ENCODE peak calls at places on chromosomes 2 and 18, in five cellular contexts. T is H1, U is H9, Y is trophoblast cell, K is neuronal stem cell. Q is an unnamed sample.

GRCh38 chr2:124213977-124214587 is 189.0 kb downstream of the CNTNAP5 start:
- DNase-seq in T (no peak), U (peak; percentile 35), Y (no peak), K (no peak), Q (no peak)

GRCh38 chr2:150169230-150169629 is 318.2 kb downstream of the RND3 start:
- DNase-seq in T (no peak), U (no peak), Y (no peak), K (no peak), Q (peak; percentile 49)

GRCh38 chr18:50277935-50278334 is 3.4 kb downstream of the MBD1 start:
- DNase-seq in T (no peak), U (no peak), Y (peak; percentile 36), K (no peak), Q (peak; percentile 45)

GRCh38 chr18:48803951-48804855 is 146.6 kb downstream of the SMAD7 start:
- DNase-seq in T (no peak), U (peak; percentile 22), Y (no peak), K (no peak), Q (no peak)

GRCh38 chr18:22504251-22504650 is 86.5 kb upstream of the CTAGE1 start:
- DNase-seq in T (no peak), U (no peak), Y (no peak), K (no peak), Q (no peak)

GRCh38 chr2:134314202-134314601 is 60.3 kb downstream of the MGAT5 start:
- DNase-seq in T (no peak), U (no peak), Y (no peak), K (no peak), Q (no peak)

GRCh38 chr2:45851576-45852304 is 200.3 kb downstream of the PRKCE start:
- DNase-seq in T (no peak), U (no peak), Y (no peak), K (no peak), Q (peak; percentile 33)

GRCh38 chr2:1553671-1554295 is 140.5 kb downstream of the TPO start:
- DNase-seq in T (no peak), U (no peak), Y (no peak), K (no peak), Q (peak; percentile 83)

GRCh38 chr2:136325844-136326291 is 207.9 kb upstream of the CXCR4 start:
- DNase-seq in T (no peak), U (no peak), Y (no peak), K (no peak), Q (no peak)

GRCh38 chr2:136323212-136323611 is 205.3 kb upstream of the CXCR4 start:
- DNase-seq in T (no peak), U (no peak), Y (peak; percentile 77), K (no peak), Q (no peak)

GRCh38 chr2:136324966-136325365 is 207.0 kb upstream of the CXCR4 start:
- DNase-seq in T (no peak), U (no peak), Y (peak; percentile 72), K (no peak), Q (no peak)

GRCh38 chr2:136322436-136322835 is 204.5 kb upstream of the CXCR4 start:
- DNase-seq in T (no peak), U (no peak), Y (no peak), K (no peak), Q (no peak)

GRCh38 chr2:136323935-136324334 is 206.0 kb upstream of the CXCR4 start:
- DNase-seq in T (no peak), U (no peak), Y (no peak), K (no peak), Q (no peak)
- H3K18ac ChIP-seq in T (no peak overlapping the region), U (no peak overlapping the region), Y (no peak overlapping the region), K (peak overlapping the region; percentile 66), Q (no peak overlapping the region)

GRCh38 chr2:118616432-118616831 is 231.0 kb downstream of the EN1 start:
- DNase-seq in T (no peak), U (no peak), Y (no peak), K (no peak), Q (no peak)

GRCh38 chr2:118614856-118615255 is 232.6 kb downstream of the EN1 start:
- DNase-seq in T (no peak), U (no peak), Y (peak; percentile 42), K (no peak), Q (no peak)

GRCh38 chr2:118622931-118623330 is 224.5 kb downstream of the EN1 start:
- DNase-seq in T (no peak), U (no peak), Y (no peak), K (no peak), Q (no peak)

GRCh38 chr2:118613742-118614141 is 233.7 kb downstream of the EN1 start:
- DNase-seq in T (no peak), U (no peak), Y (no peak), K (no peak), Q (no peak)

GRCh38 chr2:118618279-118618678 is 229.2 kb downstream of the EN1 start:
- DNase-seq in T (no peak), U (no peak), Y (no peak), K (peak; percentile 39), Q (no peak)
- H2BK12ac ChIP-seq in T (no peak overlapping the region), U (no peak overlapping the region), Y (no peak overlapping the region), K (no peak overlapping the region), Q (no peak overlapping the region)

GRCh38 chr2:82340578-82341053 is 2036.1 kb upstream of the LRRTM1 start:
- DNase-seq in T (no peak), U (no peak), Y (no peak), K (no peak), Q (peak; percentile 7)
- H3K18ac ChIP-seq in T (no peak overlapping the region), U (no peak overlapping the region), Y (no peak overlapping the region), K (no peak overlapping the region), Q (no peak overlapping the region)

GRCh38 chr2:25620711-25621110 is 52.7 kb downstream of the DTNB start:
- DNase-seq in T (no peak), U (no peak), Y (no peak), K (no peak), Q (no peak)
- H2BK12ac ChIP-seq in T (no peak overlapping the region), U (no peak overlapping the region), Y (no peak overlapping the region), K (no peak overlapping the region), Q (no peak overlapping the region)

DNA sequence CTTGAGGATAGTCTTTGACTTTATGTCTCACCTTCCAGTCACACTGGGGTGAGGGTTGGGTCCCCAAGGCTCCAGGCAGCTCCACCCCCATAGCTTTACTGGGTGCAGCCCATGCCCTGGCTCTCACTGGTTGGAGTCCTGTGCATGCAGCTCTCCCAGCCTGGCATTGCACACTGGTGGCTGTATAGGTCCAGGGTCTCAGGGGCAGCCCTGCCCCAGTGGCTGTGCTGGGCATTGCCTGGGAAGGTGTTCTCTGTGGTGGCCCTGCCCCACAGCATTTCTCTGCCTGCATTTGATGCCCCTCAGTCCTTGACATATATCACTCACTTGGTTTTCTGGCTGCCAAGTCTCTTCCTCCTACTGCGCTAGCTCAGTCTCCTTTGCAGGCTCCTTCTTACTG is 21.2 kb downstream of the MPHOSPH10 start:
- DNase-seq in T (no peak), U (no peak), Y (no peak), K (no peak), Q (no peak)
- H3K18ac ChIP-seq in T (no peak overlapping the region), U (no peak overlapping the region), Y (no peak overlapping the region), K (peak overlapping the region; percentile 48), Q (no peak overlapping the region)

DNA sequence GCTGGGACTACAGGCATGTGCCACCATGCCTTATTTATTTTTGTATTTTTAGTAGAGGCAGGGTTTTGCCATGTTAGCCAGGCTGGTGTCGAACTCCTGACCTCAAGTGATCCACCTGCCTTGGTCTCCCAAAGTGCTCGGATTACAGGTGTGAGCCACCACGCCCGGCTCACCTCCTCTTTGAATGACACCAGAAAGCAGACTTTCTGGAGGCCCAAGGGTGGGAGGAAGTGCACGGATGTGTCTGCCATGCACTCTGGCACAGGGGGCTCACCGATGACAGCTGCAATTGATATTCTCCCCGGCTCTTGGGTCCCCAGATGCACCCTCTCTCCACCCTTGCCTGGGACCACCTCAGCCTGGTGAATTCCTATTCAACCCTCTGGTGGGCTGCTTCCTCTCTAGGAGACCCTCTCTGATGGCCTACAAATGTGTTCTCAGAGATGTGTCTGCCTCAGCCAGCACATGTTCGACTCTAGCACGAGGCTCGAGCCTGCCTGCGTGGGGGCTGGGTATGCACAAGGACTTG is 87.3 kb downstream of the SEPTIN10 start:
- DNase-seq in T (no peak), U (no peak), Y (no peak), K (no peak), Q (no peak)
- H2BK12ac ChIP-seq in T (no peak overlapping the region), U (no peak overlapping the region), Y (no peak overlapping the region), K (no peak overlapping the region), Q (no peak overlapping the region)

DNA sequence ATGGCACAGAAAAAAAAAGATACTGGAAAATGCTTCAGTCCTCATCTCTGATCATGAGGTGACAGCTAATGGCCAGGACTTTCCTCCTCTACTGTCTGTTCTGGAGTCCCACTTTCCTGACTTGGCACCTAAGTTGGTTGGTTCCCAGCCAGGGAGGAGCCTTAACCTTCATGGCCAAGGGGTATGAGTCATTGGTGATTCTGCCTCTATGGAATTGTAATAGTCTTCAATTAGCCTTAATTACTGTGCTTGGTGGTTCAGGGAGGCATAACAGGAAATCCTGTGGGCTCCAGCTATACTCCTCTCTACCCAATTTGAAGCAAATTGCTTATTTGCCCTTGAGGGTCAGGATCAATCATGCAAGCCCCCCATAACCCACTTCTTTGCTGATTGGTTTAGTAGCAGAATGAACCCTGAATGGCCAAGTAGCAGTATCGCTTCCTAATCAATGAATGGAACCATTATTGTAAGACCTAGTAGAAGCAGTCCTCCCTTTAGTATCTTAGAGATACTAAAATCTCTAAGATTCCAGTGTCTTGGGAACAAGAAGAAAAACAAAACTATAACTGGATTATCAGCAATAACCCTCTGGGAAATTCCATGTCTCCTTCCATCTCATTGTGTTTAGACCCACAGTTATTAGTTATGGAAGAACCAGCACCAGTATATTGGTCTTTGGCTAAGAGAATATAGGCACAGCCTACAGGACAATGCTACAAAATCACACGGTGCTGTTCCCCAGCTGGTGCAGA is 109.0 kb downstream of the COL6A3 start:
- DNase-seq in T (no peak), U (no peak), Y (no peak), K (no peak), Q (peak; percentile 73)
- H3K18ac ChIP-seq in T (no peak overlapping the region), U (no peak overlapping the region), Y (no peak overlapping the region), K (no peak overlapping the region), Q (no peak overlapping the region)

GRCh38 chr2:41872646-41873045 is 175.2 kb upstream of the PKDCC start:
- DNase-seq in T (no peak), U (no peak), Y (no peak), K (no peak), Q (peak; percentile 62)
- H2BK12ac ChIP-seq in T (no peak overlapping the region), U (no peak overlapping the region), Y (peak overlapping the region; percentile 48), K (no peak overlapping the region), Q (peak overlapping the region; percentile 29)

GRCh38 chr2:62297642-62298010 is 101.7 kb downstream of the B3GNT2 start:
- DNase-seq in T (no peak), U (peak; percentile 59), Y (no peak), K (no peak), Q (no peak)
- H3K18ac ChIP-seq in T (no peak overlapping the region), U (no peak overlapping the region), Y (no peak overlapping the region), K (no peak overlapping the region), Q (no peak overlapping the region)

DNA sequence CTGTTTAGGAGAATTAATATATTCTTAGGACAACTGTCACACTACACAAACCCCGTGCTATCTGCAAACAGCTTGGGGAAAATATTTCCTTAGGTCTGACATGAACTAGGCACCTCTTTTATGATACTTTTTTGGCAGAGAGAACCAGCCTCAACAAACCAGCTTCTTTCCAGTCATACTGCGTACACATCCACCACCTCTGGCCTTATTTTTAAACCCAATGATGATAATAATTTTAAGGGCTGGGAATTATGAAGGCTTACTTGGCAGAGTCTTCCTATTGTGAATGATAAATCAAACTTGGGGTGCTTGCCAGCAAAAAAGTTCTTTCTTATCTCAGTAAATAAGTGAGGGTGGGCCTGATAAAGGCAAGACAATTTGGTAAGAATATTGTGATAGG is 1230.2 kb upstream of the ZEB2 start:
- DNase-seq in T (no peak), U (no peak), Y (no peak), K (no peak), Q (no peak)
- H2BK12ac ChIP-seq in T (no peak overlapping the region), U (no peak overlapping the region), Y (no peak overlapping the region), K (no peak overlapping the region), Q (no peak overlapping the region)